ENCODE peak calls at places on chromosomes 12 and 14, in seven cellular contexts. M is prostate gland, Y is gastrocnemius medialis, J is kidney tubule cell, S is naive B cell, P is ureter, V is NCI-H1105 treated with DMSO at 0.1 percent for 48 hours. E is an unnamed sample.

GRCh38 chr14:52253503-52253902 is 14.0 kb upstream of the PTGDR start:
- DNase-seq in M (no peak), Y (no peak), J (no peak), S (no peak), P (no peak), V (no peak), E (no peak)

GRCh38 chr12:62435337-62436163 is 31.1 kb upstream of the MON2 start:
- DNase-seq in M (peak), Y (no peak), J (peak), S (peak), P (peak), V (no peak), E (peak)

GRCh38 chr12:64400041-64400440 is 4.2 kb upstream of the XPOT start:
- DNase-seq in M (no peak), Y (no peak), J (peak), S (no peak), P (no peak), V (no peak), E (no peak)

GRCh38 chr12:113142173-113142885 is 6.8 kb upstream of the RASAL1 start:
- DNase-seq in M (no peak), Y (peak), J (peak), S (peak), P (no peak), V (no peak), E (no peak)

GRCh38 chr12:29944269-29945000 is 160.7 kb upstream of the TMTC1 start:
- DNase-seq in M (no peak), Y (no peak), J (no peak), S (no peak), P (no peak), V (no peak), E (no peak)

GRCh38 chr12:94263905-94264655 is 115.7 kb downstream of the PLXNC1 start:
- DNase-seq in M (no peak), Y (no peak), J (no peak), S (no peak), P (no peak), V (no peak), E (no peak)

GRCh38 chr14:68487805-68488590 is 304.9 kb downstream of the ZFP36L1 start:
- DNase-seq in M (no peak), Y (no peak), J (peak), S (no peak), P (no peak), V (no peak), E (no peak)

GRCh38 chr12:94732367-94732990 is 82.1 kb upstream of the TMCC3 start:
- DNase-seq in M (no peak), Y (no peak), J (no peak), S (no peak), P (no peak), V (no peak), E (no peak)

GRCh38 chr12:80040075-80040738 is 59.1 kb upstream of the OTOGL start:
- DNase-seq in M (no peak), Y (no peak), J (no peak), S (no peak), P (no peak), V (no peak), E (no peak)

GRCh38 chr12:96749978-96750377 is 157.1 kb upstream of the NEDD1 start:
- DNase-seq in M (no peak), Y (no peak), J (no peak), S (no peak), P (no peak), V (no peak), E (no peak)

GRCh38 chr12:49024543-49024942 is 6.0 kb upstream of the PRKAG1 start:
- DNase-seq in M (no peak), Y (no peak), J (no peak), S (no peak), P (no peak), V (no peak), E (no peak)

GRCh38 chr14:53908416-53908815 is 48.2 kb downstream of the BMP4 start:
- DNase-seq in M (no peak), Y (no peak), J (no peak), S (no peak), P (no peak), V (no peak), E (no peak)

GRCh38 chr14:93954900-93955891 is 21.2 kb downstream of the ASB2 start:
- DNase-seq in M (no peak), Y (peak), J (no peak), S (peak), P (no peak), V (no peak), E (no peak)

GRCh38 chr12:123707466-123707865 is 4.7 kb upstream of the ATP6V0A2 start:
- DNase-seq in M (no peak), Y (no peak), J (no peak), S (no peak), P (no peak), V (no peak), E (no peak)

GRCh38 chr14:100677925-100678765 is 48.5 kb upstream of the DLK1 start:
- DNase-seq in M (no peak), Y (peak), J (no peak), S (no peak), P (peak), V (peak), E (no peak)

GRCh38 chr12:117162167-117162539 is 28.1 kb downstream of the FBXO21 start:
- DNase-seq in M (no peak), Y (no peak), J (no peak), S (no peak), P (no peak), V (no peak), E (no peak)

GRCh38 chr12:63098851-63099250 is 52.1 kb downstream of the AVPR1A start:
- DNase-seq in M (no peak), Y (no peak), J (peak), S (no peak), P (no peak), V (peak), E (no peak)

GRCh38 chr12:6631549-6631961 is 4.2 kb downstream of the LPAR5 start:
- DNase-seq in M (no peak), Y (no peak), J (no peak), S (no peak), P (no peak), V (no peak), E (no peak)

GRCh38 chr12:117334098-117334497 is 27.3 kb downstream of the NOS1 start:
- DNase-seq in M (peak), Y (peak), J (no peak), S (no peak), P (no peak), V (no peak), E (no peak)

GRCh38 chr14:64296561-64296960 is 2.4 kb upstream of the ESR2 start:
- DNase-seq in M (no peak), Y (no peak), J (peak), S (no peak), P (no peak), V (no peak), E (no peak)

GRCh38 chr12:120265483-120266179 is at the start of gene PXN:
- DNase-seq in M (peak), Y (peak), J (peak), S (peak), P (peak), V (peak), E (peak)

GRCh38 chr12:106487664-106488063 is 95.1 kb upstream of the RFX4 start:
- DNase-seq in M (no peak), Y (no peak), J (no peak), S (no peak), P (no peak), V (no peak), E (no peak)

GRCh38 chr12:109609256-109609821 is 35.7 kb downstream of the MVK start:
- DNase-seq in M (no peak), Y (no peak), J (no peak), S (no peak), P (no peak), V (no peak), E (no peak)

GRCh38 chr14:104570869-104571635 is 8.5 kb upstream of the C14orf180 start:
- DNase-seq in M (no peak), Y (no peak), J (no peak), S (no peak), P (no peak), V (no peak), E (no peak)

GRCh38 chr12:15910468-15910863 is 666 bp upstream of the DERA start:
- DNase-seq in M (no peak), Y (no peak), J (no peak), S (no peak), P (no peak), V (no peak), E (no peak)

GRCh38 chr12:81668475-81668874 is 90.7 kb downstream of the PPFIA2 start:
- DNase-seq in M (no peak), Y (no peak), J (peak), S (no peak), P (no peak), V (no peak), E (no peak)

GRCh38 chr12:6229823-6230222 is 29.6 kb downstream of the CD9 start:
- DNase-seq in M (peak), Y (peak), J (peak), S (no peak), P (peak), V (no peak), E (no peak)

GRCh38 chr14:90091393-90091792 is 29.6 kb downstream of the KCNK13 start:
- DNase-seq in M (no peak), Y (no peak), J (peak), S (no peak), P (no peak), V (peak), E (no peak)

GRCh38 chr12:10186299-10186698 is 7.5 kb downstream of the TMEM52B start:
- DNase-seq in M (no peak), Y (peak), J (no peak), S (peak), P (no peak), V (no peak), E (no peak)

GRCh38 chr14:58669556-58670200 is 31.9 kb downstream of the DACT1 start:
- DNase-seq in M (no peak), Y (no peak), J (no peak), S (no peak), P (no peak), V (no peak), E (no peak)

GRCh38 chr12:93741741-93742085 is 64.5 kb downstream of the CRADD start:
- DNase-seq in M (no peak), Y (no peak), J (peak), S (no peak), P (no peak), V (no peak), E (no peak)

GRCh38 chr14:94386085-94387031 is 2.0 kb downstream of the SERPINA1 start:
- DNase-seq in M (no peak), Y (no peak), J (peak), S (no peak), P (no peak), V (peak), E (no peak)

GRCh38 chr12:482061-482460 is 22.3 kb downstream of the B4GALNT3 start:
- DNase-seq in M (no peak), Y (no peak), J (no peak), S (no peak), P (no peak), V (no peak), E (no peak)

GRCh38 chr14:96351986-96352385 is 11.2 kb downstream of the ATG2B start:
- DNase-seq in M (no peak), Y (no peak), J (peak), S (no peak), P (no peak), V (no peak), E (no peak)